ENCODE peak calls at places on chromosomes 6 and 20, in six cellular contexts. T, I, S, C, W and E are unnamed samples. For H3K27me3, the result is how much of the 10 kb centered on the place peaks cover.

GRCh38 chr6:107819976-107820551 is 4.0 kb downstream of the SCML4 start:
- DNase-seq in T (no peak), I (peak), S (no peak), W (no peak), C (no peak), E (no peak)

GRCh38 chr6:159759645-159760044 is 2.2 kb upstream of the ACAT2 start:
- DNase-seq in C (no peak), I (no peak), W (no peak), S (no peak), T (no peak), E (no peak)

GRCh38 chr6:41640436-41640835 is 2.2 kb downstream of the MDFI start:
- DNase-seq in W (peak), C (no peak), I (peak), T (no peak), S (no peak), E (peak)

GRCh38 chr6:83057705-83058321 is 7.8 kb downstream of the UBE3D start:
- DNase-seq in W (no peak), S (no peak), I (peak), T (no peak), C (no peak), E (no peak)

GRCh38 chr6:132357120-132357519 is 44.2 kb downstream of the MOXD1 start:
- DNase-seq in W (no peak), C (no peak), S (no peak), T (no peak), I (no peak), E (no peak)

GRCh38 chr20:6769953-6770831 is 2.7 kb downstream of the BMP2 start:
- DNase-seq in I (peak), W (peak), C (peak), S (peak), T (peak), E (peak)

GRCh38 chr6:147397306-147397705 is 111.2 kb upstream of the SAMD5 start:
- DNase-seq in T (no peak), W (no peak), S (no peak), C (no peak), I (no peak), E (no peak)

GRCh38 chr20:63854069-63854765 is 7.1 kb upstream of the ABHD16B start:
- DNase-seq in C (no peak), I (peak), W (no peak), T (no peak), S (peak), E (no peak)

GRCh38 chr6:36025260-36025931 is 955 bp upstream of the SLC26A8 start:
- DNase-seq in T (no peak), C (no peak), I (no peak), W (no peak), S (no peak), E (no peak)

GRCh38 chr20:9214676-9215075 is 145.8 kb downstream of the PLCB4 start:
- DNase-seq in T (no peak), W (no peak), C (no peak), I (no peak), S (no peak), E (no peak)

GRCh38 chr6:119430820-119431219 is 81.3 kb upstream of the MAN1A1 start:
- DNase-seq in C (no peak), W (no peak), S (no peak), I (no peak), T (no peak), E (no peak)

GRCh38 chr6:10559492-10560150 is 38.5 kb downstream of the GCNT2 start:
- DNase-seq in W (no peak), S (no peak), I (no peak), C (no peak), T (no peak), E (no peak)

GRCh38 chr20:56987992-56988391 is 278.4 kb downstream of the BMP7 start:
- DNase-seq in W (peak), C (no peak), T (no peak), S (no peak), I (no peak), E (no peak)

GRCh38 chr6:54335871-54336270 is 27.6 kb downstream of the TINAG start:
- DNase-seq in W (no peak), S (no peak), C (no peak), T (no peak), I (no peak), E (no peak)

GRCh38 chr6:148548065-148548748 is 198.6 kb upstream of the UST start:
- DNase-seq in C (no peak), T (no peak), S (no peak), W (no peak), I (no peak), E (no peak)

GRCh38 chr6:153328194-153328593 is 197.1 kb upstream of the RGS17 start:
- DNase-seq in I (no peak), W (no peak), S (no peak), C (no peak), T (no peak), E (no peak)

GRCh38 chr6:130178692-130179091 is 44.1 kb downstream of the SAMD3 start:
- DNase-seq in C (no peak), T (no peak), S (no peak), W (no peak), I (no peak), E (no peak)
- H3K27ac ChIP-seq in C (no peak), T (no peak), S (no peak), W (no peak), I (no peak), E (no peak)

GRCh38 chr6:139375239-139376053 is 998 bp upstream of the CITED2 start:
- DNase-seq in T (peak), C (peak), S (peak), I (peak), W (peak), E (peak)

GRCh38 chr6:139376054-139376355 is 1.6 kb upstream of the CITED2 start:
- DNase-seq in I (no peak), S (no peak), C (peak), T (peak), W (no peak), E (peak)

GRCh38 chr6:139374357-139375238 is at the start of gene CITED2:
- DNase-seq in T (peak), I (peak), S (peak), W (peak), C (peak), E (peak)

GRCh38 chr6:139378226-139378625 is 3.8 kb upstream of the CITED2 start:
- DNase-seq in I (no peak), S (no peak), C (no peak), W (no peak), T (no peak), E (no peak)

DNA sequence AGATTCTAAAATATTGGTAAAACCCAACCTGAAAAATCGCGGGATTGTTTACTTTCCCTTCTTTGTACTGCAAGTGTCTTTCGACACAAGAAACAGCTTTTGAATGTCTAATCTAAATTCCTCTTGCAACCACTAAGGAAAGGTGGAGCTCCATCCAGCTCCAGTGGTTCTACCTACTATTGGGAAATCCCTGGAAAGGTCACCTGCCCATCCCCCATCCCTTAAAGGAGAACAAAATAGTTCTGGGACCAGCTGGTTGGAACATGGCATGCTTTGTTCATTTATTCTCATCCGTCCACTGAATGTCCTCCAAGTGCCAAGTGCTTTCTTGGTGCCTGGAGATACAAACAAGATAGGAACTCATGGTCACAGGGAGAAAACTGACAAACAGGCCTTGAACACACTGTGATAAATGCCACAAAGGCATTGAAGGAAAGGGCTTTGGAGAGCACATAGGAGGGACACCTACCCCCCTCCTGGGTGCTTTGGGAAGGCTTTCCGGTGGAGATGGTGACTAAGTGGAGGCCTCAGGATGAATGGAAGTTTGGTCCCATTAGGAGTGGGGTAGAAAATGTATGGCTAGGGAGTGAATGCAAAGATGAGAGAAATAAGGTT is 2.3 kb upstream of the CITED2 start:
- DNase-seq in I (no peak), W (no peak), S (peak), T (no peak), C (peak), E (no peak)
- H3K4me3 ChIP-seq in I (peak), W (no peak), S (peak), T (peak), C (peak), E (peak)

GRCh38 chr20:59455392-59456341 is 148.7 kb upstream of the PHACTR3 start:
- DNase-seq in I (peak), C (no peak), W (no peak), S (no peak), T (no peak), E (no peak)
- H3K27me3 ChIP-seq in I (under half), C (under half), W (under half), S (under half), T (under half), E (under half)

DNA sequence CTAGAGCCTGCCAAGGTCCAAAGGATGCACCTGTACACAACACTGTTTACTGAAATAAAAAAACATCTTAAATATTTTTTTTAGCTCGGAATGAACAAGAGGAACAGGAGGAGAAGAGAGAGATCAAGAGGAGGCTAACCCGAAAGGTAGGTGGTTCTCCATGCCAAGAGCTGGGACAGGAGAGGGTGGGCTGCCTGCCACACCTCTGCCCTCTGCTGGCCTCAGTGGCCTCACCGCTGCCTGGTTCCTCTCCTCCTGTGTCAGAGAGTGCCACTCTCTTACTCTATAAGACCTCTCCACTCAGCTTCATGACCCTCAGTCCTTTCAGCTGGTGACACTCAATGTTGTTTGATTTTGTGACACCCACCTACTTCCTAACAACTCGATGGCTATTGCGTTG is 50.2 kb downstream of the TBC1D7 start:
- DNase-seq in T (no peak), W (no peak), C (no peak), I (peak), S (no peak), E (no peak)
- H3K27ac ChIP-seq in T (no peak), W (no peak), C (no peak), I (no peak), S (no peak), E (no peak)

DNA sequence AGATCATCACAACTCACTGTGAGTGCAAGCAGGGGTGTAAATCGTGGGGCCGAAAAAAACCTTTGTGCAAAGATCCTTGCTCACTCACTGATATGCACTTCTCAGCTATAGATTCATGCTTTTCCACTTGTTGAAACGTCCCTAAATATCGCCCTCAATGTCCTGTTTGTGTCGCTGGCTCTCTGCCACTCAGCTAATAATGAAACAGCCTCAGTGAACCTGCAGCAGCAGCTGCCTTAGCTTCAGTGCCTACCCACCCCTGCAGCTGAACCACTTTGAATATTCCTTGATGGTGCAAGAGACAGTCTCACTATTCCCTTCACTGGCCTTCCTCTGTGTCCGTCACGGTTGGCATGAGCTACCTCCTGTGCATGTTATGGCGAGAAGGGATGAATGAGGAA is 128.9 kb upstream of the NAA20 start:
- DNase-seq in W (no peak), I (no peak), C (no peak), S (no peak), T (no peak), E (no peak)
- H3K4me3 ChIP-seq in W (no peak), I (no peak), C (peak), S (no peak), T (peak), E (peak)

GRCh38 chr6:90611543-90611864 is 24.6 kb upstream of the MAP3K7 start:
- DNase-seq in C (no peak), S (no peak), W (no peak), T (no peak), I (no peak), E (no peak)

GRCh38 chr6:90605749-90606344 is 19.0 kb upstream of the MAP3K7 start:
- DNase-seq in W (no peak), S (no peak), T (no peak), C (no peak), I (no peak), E (no peak)

GRCh38 chr6:90611996-90612690 is 25.3 kb upstream of the MAP3K7 start:
- DNase-seq in S (no peak), T (no peak), C (no peak), I (peak), W (peak), E (no peak)

GRCh38 chr6:90610291-90610670 is 23.4 kb upstream of the MAP3K7 start:
- DNase-seq in C (no peak), W (peak), T (no peak), S (no peak), I (peak), E (no peak)

GRCh38 chr6:90610671-90611542 is 24.0 kb upstream of the MAP3K7 start:
- DNase-seq in T (peak), C (no peak), S (peak), W (peak), I (peak), E (peak)
- H3K27me3 ChIP-seq in T (half or more), C (under half), S (under half), W (under half), I (under half), E (under half)